ENCODE peak calls at places on chromosome 12, in four cellular contexts. N, H, O and U are unnamed samples.
A peak's percentile ranks its signal among the peaks of the same experiment; 100 is the strongest.

GRCh38 chr12:47742253-47742825 is 16.3 kb downstream of the RAPGEF3 start:
- DNase-seq in N (peak; percentile 19), H (peak; percentile 72), O (no peak), U (peak; percentile 79)

GRCh38 chr12:8637666-8638065 is 25.0 kb downstream of the MFAP5 start:
- DNase-seq in N (no peak), H (no peak), O (no peak), U (no peak)

GRCh38 chr12:4157122-4157521 is 116.4 kb upstream of the CCND2 start:
- DNase-seq in N (no peak), H (no peak), O (no peak), U (peak; percentile 50)

GRCh38 chr12:81083906-81084513 is 6.1 kb downstream of the ACSS3 start:
- DNase-seq in N (no peak), H (no peak), O (no peak), U (no peak)

GRCh38 chr12:106897082-106897481 is 58.6 kb upstream of the TMEM263 start:
- DNase-seq in N (peak; percentile 25), H (no peak), O (no peak), U (no peak)

GRCh38 chr12:59459966-59460365 is 135.9 kb upstream of the SLC16A7 start:
- DNase-seq in N (no peak), H (no peak), O (no peak), U (peak; percentile 11)

GRCh38 chr12:113852695-113853490 is 113.2 kb downstream of the RBM19 start:
- DNase-seq in N (no peak), H (no peak), O (no peak), U (no peak)

GRCh38 chr12:78146365-78146772 is 315.7 kb downstream of the NAV3 start:
- DNase-seq in N (peak; percentile 15), H (peak; percentile 15), O (no peak), U (peak; percentile 63)

GRCh38 chr12:131568336-131568735 is 142.6 kb upstream of the SFSWAP start:
- DNase-seq in N (no peak), H (no peak), O (no peak), U (no peak)

GRCh38 chr12:110534811-110535210 is 32.7 kb downstream of the RAD9B start:
- DNase-seq in N (no peak), H (no peak), O (no peak), U (no peak)

GRCh38 chr12:110536834-110537604 is 34.9 kb downstream of the RAD9B start:
- DNase-seq in N (no peak), H (no peak), O (no peak), U (no peak)

GRCh38 chr12:110540048-110540447 is 37.9 kb downstream of the RAD9B start:
- DNase-seq in N (no peak), H (no peak), O (no peak), U (no peak)

GRCh38 chr12:110538869-110539622 is 36.9 kb downstream of the RAD9B start:
- DNase-seq in N (no peak), H (no peak), O (no peak), U (no peak)

GRCh38 chr12:110537605-110538409 is 35.7 kb downstream of the RAD9B start:
- DNase-seq in N (no peak), H (no peak), O (no peak), U (no peak)
- TF ChIP-seq JUNB in N (no peak), H (no peak), O (no peak), U (no peak)

GRCh38 chr12:123748661-123749060 is 13.4 kb upstream of the DNAH10 start:
- DNase-seq in N (no peak), H (no peak), O (no peak), U (no peak)

GRCh38 chr12:123750159-123750656 is 11.9 kb upstream of the DNAH10 start:
- DNase-seq in N (no peak), H (no peak), O (no peak), U (no peak)

GRCh38 chr12:123749355-123749754 is 12.7 kb upstream of the DNAH10 start:
- DNase-seq in N (no peak), H (no peak), O (no peak), U (no peak)

GRCh38 chr12:123754041-123754757 is 7.9 kb upstream of the DNAH10 start:
- DNase-seq in N (no peak), H (no peak), O (peak; percentile 17), U (no peak)

DNA sequence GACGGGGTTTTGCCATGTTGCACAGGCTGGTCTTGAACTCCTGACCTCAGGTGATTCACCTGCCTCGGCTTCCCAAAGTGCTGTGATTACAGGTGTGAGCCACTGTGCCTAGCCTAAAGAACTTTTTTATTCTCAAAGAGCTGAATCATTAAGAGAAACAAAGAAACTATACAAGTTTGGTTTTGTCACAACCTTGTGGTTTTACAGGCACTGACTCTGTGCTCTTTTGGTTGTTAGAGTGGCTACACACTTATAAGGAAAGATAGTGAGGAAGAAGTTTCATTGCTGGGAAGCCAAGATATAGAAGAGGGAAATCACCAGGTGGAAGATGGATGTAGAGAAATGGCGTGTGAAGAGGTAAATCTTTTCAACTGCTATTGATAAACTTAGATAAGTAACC is 10.1 kb upstream of the DNAH10 start:
- DNase-seq in N (no peak), H (no peak), O (no peak), U (no peak)
- H2AFZ ChIP-seq in N (no peak overlapping the region), H (no peak overlapping the region), O (no peak overlapping the region), U (no peak overlapping the region)

DNA sequence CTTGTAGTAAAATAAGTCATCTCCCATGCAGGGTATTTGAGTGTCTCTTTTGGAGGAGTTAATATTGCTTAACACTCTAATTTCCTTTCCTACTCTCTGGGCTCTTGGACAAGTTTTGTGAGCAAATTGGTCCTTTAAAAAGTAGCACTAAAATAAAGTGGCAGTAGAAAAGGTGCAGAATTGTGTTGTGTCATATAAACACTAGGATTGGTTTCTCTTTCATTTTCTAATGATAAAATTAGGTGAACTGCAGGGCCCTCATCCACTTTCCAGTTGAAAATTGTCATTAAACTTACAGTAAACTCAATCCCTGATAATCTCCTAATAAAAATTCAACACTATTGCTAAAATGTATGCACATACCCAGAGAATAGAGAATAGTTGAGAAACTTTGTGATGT is 42.6 kb upstream of the REP15 start:
- DNase-seq in N (no peak), H (no peak), O (no peak), U (no peak)
- TF ChIP-seq JUNB in N (no peak), H (no peak), O (no peak), U (no peak)

GRCh38 chr12:64323476-64324225 is 66.9 kb downstream of the C12orf56 start:
- DNase-seq in N (no peak), H (no peak), O (no peak), U (peak; percentile 52)

GRCh38 chr12:64320611-64321010 is 69.9 kb downstream of the C12orf56 start:
- DNase-seq in N (no peak), H (no peak), O (no peak), U (peak; percentile 18)

GRCh38 chr12:64323006-64323405 is 67.6 kb downstream of the C12orf56 start:
- DNase-seq in N (no peak), H (no peak), O (no peak), U (no peak)

GRCh38 chr12:64318605-64319004 is 72.0 kb downstream of the C12orf56 start:
- DNase-seq in N (peak; percentile 1), H (no peak), O (no peak), U (peak; percentile 84)
- H2AFZ ChIP-seq in N (no peak overlapping the region), H (peak overlapping the region; percentile 53), O (peak overlapping the region; percentile 55), U (no peak overlapping the region)

GRCh38 chr12:64790166-64790565 is 31.0 kb upstream of the GNS start:
- DNase-seq in N (no peak), H (no peak), O (no peak), U (no peak)
- TF ChIP-seq JUNB in N (no peak), H (no peak), O (no peak), U (no peak)

GRCh38 chr12:122558721-122559641 is 31.9 kb downstream of the KNTC1 start:
- DNase-seq in N (no peak), H (no peak), O (no peak), U (no peak)

GRCh38 chr12:122560138-122560537 is 33.1 kb downstream of the KNTC1 start:
- DNase-seq in N (no peak), H (no peak), O (no peak), U (no peak)

GRCh38 chr12:122563361-122563760 is 36.3 kb downstream of the KNTC1 start:
- DNase-seq in N (no peak), H (no peak), O (no peak), U (no peak)
- H2AFZ ChIP-seq in N (no peak overlapping the region), H (no peak overlapping the region), O (no peak overlapping the region), U (no peak overlapping the region)

GRCh38 chr12:42945927-42946326 is 356.4 kb upstream of the PRICKLE1 start:
- DNase-seq in N (no peak), H (no peak), O (no peak), U (no peak)
- TF ChIP-seq JUNB in N (no peak), H (no peak), O (no peak), U (no peak)

DNA sequence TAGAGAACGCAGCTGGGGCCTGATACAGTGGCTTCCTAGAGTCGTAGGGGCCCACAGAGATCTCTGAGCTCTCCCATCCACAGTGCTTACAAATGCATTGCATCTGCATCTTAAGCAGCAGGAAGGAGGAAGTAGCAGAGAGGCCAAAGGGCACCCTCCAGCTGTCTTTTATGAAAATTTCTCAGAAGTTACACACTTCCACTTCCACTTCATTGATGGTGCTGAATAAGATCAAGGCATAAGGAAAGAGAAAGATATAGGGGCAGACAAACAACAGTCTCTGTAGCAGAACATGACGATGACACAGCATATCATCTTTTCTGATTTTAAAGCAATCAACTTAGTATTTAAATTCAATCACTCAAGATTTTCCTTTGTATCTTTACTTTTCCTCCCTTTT is 51.6 kb upstream of the ABCC9 start:
- DNase-seq in N (no peak), H (peak; percentile 43), O (no peak), U (no peak)
- H2AFZ ChIP-seq in N (no peak overlapping the region), H (peak overlapping the region; percentile 90), O (no peak overlapping the region), U (peak overlapping the region; percentile 90)

DNA sequence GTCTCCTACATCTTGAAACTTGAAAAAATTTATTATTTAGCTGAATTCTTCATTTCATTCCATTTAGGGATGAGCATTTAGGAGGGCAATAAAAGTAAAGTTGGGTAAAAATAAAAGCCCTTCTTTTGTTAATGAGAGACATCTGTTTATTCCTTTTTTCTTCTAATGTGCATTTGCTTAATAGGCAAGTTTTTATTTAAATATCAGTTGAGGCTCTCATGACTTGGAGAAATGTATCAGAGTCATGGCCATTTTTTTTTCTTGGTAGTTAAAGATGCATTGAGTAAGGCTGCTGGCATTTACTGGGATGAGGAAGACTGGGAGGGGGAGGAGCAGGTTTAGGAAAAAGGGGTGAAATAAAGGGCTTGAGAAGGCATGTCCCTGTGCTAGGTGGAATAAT is 609.9 kb upstream of the TMEM132C start:
- DNase-seq in N (no peak), H (no peak), O (no peak), U (no peak)
- TF ChIP-seq JUNB in N (no peak), H (no peak), O (no peak), U (no peak)

GRCh38 chr12:25322918-25323773 is 72.4 kb upstream of the KRAS start:
- DNase-seq in N (no peak), H (no peak), O (no peak), U (no peak)

GRCh38 chr12:25323774-25324086 is 73.0 kb upstream of the KRAS start:
- DNase-seq in N (no peak), H (no peak), O (no peak), U (no peak)

GRCh38 chr12:25322351-25322750 is 71.6 kb upstream of the KRAS start:
- DNase-seq in N (no peak), H (no peak), O (no peak), U (no peak)

GRCh38 chr12:25320123-25321006 is 69.6 kb upstream of the KRAS start:
- DNase-seq in N (no peak), H (no peak), O (peak; percentile 82), U (no peak)

DNA sequence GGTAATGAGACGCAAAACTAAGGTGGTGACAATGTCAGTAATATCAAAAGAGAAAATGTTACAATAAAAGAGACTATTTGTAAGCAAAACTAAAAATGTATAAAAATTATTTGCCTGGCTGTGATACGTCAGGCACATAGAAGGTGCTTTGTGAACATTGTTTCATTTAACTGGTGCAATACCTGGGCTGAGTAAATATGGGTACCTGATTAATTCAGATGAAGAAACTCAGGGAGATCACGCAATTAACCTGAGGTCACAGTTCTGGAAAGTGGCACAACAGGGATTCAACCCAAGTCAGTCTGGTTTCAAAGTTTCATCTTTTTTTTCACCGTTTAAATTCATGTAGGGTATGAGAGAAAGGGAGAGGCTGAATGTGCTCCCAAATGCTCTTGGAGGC is 71.0 kb upstream of the KRAS start:
- DNase-seq in N (no peak), H (no peak), O (no peak), U (no peak)
- H2AFZ ChIP-seq in N (no peak overlapping the region), H (no peak overlapping the region), O (no peak overlapping the region), U (no peak overlapping the region)